ENCODE peak calls at places on chromosomes 5 and 9, in four cellular contexts. S is transverse colon, R is aorta, P is uterus. D is an unnamed sample.

GRCh38 chr9:131677445-131678180 is 62.3 kb downstream of the RAPGEF1 start:
- DNase-seq in S (peak; percentile 50), R (no peak), P (no peak), D (no peak)

GRCh38 chr5:62341783-62342475 is 35.9 kb downstream of the KIF2A start:
- DNase-seq in S (no peak), R (no peak), P (no peak), D (no peak)

GRCh38 chr9:123326030-123326586 is 29.9 kb upstream of the CRB2 start:
- DNase-seq in S (no peak), R (no peak), P (no peak), D (no peak)

GRCh38 chr9:37635808-37636207 is 14.9 kb upstream of the FRMPD1 start:
- DNase-seq in S (no peak), R (no peak), P (no peak), D (no peak)

GRCh38 chr9:61666849-61667371 is 477.1 kb downstream of the SPATA31A7 start:
- DNase-seq in S (peak; percentile 2), R (peak; percentile 55), P (peak; percentile 5), D (no peak)

GRCh38 chr5:94113-94892 is 2.3 kb downstream of the PLEKHG4B start:
- DNase-seq in S (no peak), R (no peak), P (no peak), D (no peak)

GRCh38 chr5:151156732-151157402 is 712 bp downstream of the ANXA6 start:
- DNase-seq in S (no peak), R (no peak), P (no peak), D (no peak)

GRCh38 chr5:158807947-158808346 is 291.8 kb downstream of the EBF1 start:
- DNase-seq in S (no peak), R (no peak), P (no peak), D (no peak)

GRCh38 chr5:36724429-36725332 is 118.3 kb downstream of the SLC1A3 start:
- DNase-seq in S (peak; percentile 64), R (no peak), P (no peak), D (peak; percentile 20)

GRCh38 chr9:73154271-73154670 is 2.6 kb downstream of the ANXA1 start:
- DNase-seq in S (no peak), R (no peak), P (no peak), D (no peak)

GRCh38 chr9:73155968-73156592 is 4.4 kb downstream of the ANXA1 start:
- DNase-seq in S (no peak), R (no peak), P (no peak), D (no peak)

GRCh38 chr9:73155389-73155788 is 3.7 kb downstream of the ANXA1 start:
- DNase-seq in S (no peak), R (no peak), P (no peak), D (no peak)

GRCh38 chr9:73153793-73154227 is 2.1 kb downstream of the ANXA1 start:
- DNase-seq in S (no peak), R (no peak), P (no peak), D (no peak)

DNA sequence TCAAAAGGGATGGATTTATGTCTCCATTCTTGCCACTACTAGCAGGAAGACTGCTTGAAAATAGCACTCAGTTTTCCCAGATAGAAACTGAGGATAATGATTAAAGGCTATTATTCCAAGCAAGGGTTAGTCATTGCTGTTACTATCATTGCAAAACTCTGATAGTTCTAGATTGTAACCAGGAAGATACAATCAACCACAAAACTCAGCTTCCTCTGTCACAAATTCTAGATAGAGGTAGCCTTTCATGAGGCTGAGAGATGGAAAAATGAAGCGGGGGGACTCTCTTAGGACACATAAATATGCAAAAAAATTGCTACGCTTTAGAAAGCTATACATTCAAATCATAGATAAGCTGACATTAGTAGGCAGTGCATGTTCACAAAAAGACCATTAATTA is 3.1 kb downstream of the ANXA1 start:
- DNase-seq in S (no peak), R (no peak), P (no peak), D (no peak)
- H3K4me3 ChIP-seq in S (no peak overlapping the region), R (peak overlapping the region; percentile 48), P (no peak overlapping the region), D (no peak overlapping the region)

DNA sequence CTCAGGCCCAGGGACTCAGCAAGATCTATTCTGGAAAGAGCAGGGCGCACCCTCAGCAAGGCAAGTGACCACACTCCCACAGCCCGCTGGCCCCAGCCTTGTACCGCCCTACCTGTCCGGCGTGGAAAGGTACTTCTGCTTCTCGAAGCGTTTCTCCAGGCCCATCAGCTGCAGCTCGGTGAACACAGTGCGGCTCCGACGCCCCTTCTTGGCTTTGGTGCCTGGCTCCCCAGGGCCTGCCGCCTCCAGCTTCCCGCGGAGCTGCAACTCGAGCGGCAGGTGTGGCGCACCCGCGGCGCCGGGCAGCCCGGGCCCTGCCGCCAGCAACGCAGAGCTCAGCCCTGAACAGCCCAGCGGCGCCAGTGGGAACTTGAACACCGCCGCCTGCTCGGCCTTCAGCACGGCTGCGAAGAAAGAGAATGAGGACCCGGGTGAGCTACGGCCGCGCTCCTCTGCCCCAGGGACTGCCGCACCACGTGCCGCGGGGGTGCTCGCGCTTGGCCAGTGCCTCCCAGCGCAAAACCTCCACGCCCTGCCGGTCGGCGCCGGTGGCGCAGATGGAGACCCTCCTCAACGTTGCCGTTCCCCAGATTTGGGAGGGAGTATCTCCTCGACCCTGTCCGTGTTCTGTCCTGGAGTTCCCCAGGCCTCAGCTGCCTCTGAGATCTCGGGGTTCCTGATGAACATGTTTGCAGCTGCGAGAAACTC is 2.2 kb downstream of the BARX1 start:
- DNase-seq in S (no peak), R (no peak), P (no peak), D (peak; percentile 37)
- H3K4me3 ChIP-seq in S (no peak overlapping the region), R (no peak overlapping the region), P (no peak overlapping the region), D (no peak overlapping the region)

DNA sequence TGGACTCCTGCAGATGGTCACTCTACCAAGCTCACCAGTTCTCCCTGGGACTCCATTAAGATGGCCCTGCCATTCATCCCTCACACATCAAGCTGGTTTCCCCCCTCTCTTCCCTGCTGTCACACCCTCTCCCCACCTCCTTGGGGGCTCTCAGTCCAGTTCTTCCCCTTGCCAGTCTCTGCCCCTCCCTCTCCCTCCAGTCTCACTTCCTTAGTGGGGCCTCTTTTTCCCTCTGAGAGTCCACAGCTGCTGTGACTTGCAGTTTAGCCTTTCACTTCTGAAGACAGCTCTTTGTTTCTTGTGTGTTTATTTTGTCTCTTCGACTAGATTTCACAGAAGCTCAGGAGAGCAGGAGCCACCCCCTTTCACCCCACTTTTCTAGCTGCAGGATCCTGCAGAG is 10.5 kb downstream of the DOCK2 start:
- DNase-seq in S (peak; percentile 23), R (no peak), P (no peak), D (no peak)
- H3K4me3 ChIP-seq in S (no peak overlapping the region), R (no peak overlapping the region), P (no peak overlapping the region), D (no peak overlapping the region)

GRCh38 chr5:102295534-102296228 is 403 bp downstream of the SLCO4C1 start:
- DNase-seq in S (peak; percentile 13), R (peak; percentile 70), P (no peak), D (peak; percentile 55)
- H3K4me3 ChIP-seq in S (peak overlapping the region; percentile 14), R (peak overlapping the region; percentile 42), P (peak overlapping the region; percentile 1), D (peak overlapping the region; percentile 26)

GRCh38 chr9:77563205-77563604 is 84.9 kb downstream of the GNA14 start:
- DNase-seq in S (no peak), R (no peak), P (no peak), D (no peak)

GRCh38 chr9:77556396-77556795 is 91.7 kb downstream of the GNA14 start:
- DNase-seq in S (no peak), R (no peak), P (no peak), D (no peak)

GRCh38 chr9:77561321-77562020 is 86.7 kb downstream of the GNA14 start:
- DNase-seq in S (no peak), R (no peak), P (no peak), D (no peak)

GRCh38 chr9:77562021-77562748 is 85.9 kb downstream of the GNA14 start:
- DNase-seq in S (no peak), R (no peak), P (no peak), D (no peak)
- H3K4me3 ChIP-seq in S (no peak overlapping the region), R (no peak overlapping the region), P (no peak overlapping the region), D (no peak overlapping the region)

GRCh38 chr9:14349141-14349817 is 35.3 kb upstream of the NFIB start:
- DNase-seq in S (no peak), R (no peak), P (no peak), D (no peak)

GRCh38 chr9:14348241-14349140 is 34.5 kb upstream of the NFIB start:
- DNase-seq in S (no peak), R (peak; percentile 74), P (no peak), D (no peak)

GRCh38 chr9:14346301-14346721 is 32.4 kb upstream of the NFIB start:
- DNase-seq in S (no peak), R (no peak), P (no peak), D (peak; percentile 28)

GRCh38 chr9:14346826-14347407 is 33.0 kb upstream of the NFIB start:
- DNase-seq in S (no peak), R (peak; percentile 78), P (no peak), D (no peak)

DNA sequence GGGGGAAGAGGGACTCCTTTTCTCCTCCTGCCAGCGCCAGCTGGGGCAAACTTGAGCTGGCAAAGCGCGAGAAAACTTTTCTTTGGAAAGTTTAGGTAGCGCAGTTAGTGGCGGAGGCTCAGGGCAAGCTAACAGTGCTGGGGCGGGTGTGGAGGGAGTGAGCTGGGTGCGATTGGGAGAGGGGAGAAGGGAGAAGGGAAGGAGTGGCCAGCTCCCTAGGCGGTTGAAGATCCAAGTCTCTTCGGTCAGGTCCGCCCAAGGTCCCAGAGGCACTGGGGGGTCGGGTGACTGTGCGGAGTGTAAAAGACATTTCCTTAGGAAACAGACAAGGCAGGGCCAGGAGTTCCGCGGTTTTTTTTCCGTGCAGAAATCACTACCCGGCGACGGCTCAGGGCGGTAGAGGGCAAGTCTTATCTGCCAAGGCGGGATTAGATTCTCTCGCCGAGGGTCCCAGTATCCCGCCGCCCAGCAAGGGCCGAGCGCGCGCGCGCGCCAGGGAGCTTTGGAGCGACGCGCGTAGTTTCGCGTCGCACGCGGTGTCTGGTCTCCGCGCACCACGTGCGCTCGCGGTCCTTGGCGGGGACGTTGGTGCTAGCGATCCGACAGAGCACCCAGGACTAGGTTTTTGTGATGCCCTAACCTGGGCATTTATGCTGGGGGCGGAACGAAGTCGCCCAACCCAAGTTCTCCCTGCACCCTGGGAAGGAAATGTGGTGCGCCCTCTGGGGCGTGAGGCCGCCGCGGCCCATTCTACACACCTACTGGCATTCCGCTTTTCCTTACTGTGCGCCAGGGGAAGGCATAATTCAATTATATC is 33.7 kb upstream of the NFIB start:
- DNase-seq in S (peak; percentile 28), R (peak; percentile 82), P (peak; percentile 46), D (peak; percentile 63)
- H3K4me3 ChIP-seq in S (peak overlapping the region; percentile 5), R (peak overlapping the region; percentile 87), P (peak overlapping the region; percentile 28), D (peak overlapping the region; percentile 8)

GRCh38 chr9:14440062-14440461 is 126.1 kb upstream of the NFIB start:
- DNase-seq in S (no peak), R (no peak), P (no peak), D (no peak)

GRCh38 chr9:14437336-14438231 is 123.6 kb upstream of the NFIB start:
- DNase-seq in S (no peak), R (no peak), P (peak; percentile 18), D (peak; percentile 23)

GRCh38 chr9:14438232-14438966 is 124.5 kb upstream of the NFIB start:
- DNase-seq in S (no peak), R (no peak), P (no peak), D (no peak)

GRCh38 chr9:14441976-14442651 is 128.2 kb upstream of the NFIB start:
- DNase-seq in S (no peak), R (no peak), P (no peak), D (no peak)

GRCh38 chr9:14439555-14439954 is 125.6 kb upstream of the NFIB start:
- DNase-seq in S (no peak), R (no peak), P (no peak), D (no peak)
- H3K4me3 ChIP-seq in S (no peak overlapping the region), R (no peak overlapping the region), P (no peak overlapping the region), D (no peak overlapping the region)

GRCh38 chr5:111301264-111301663 is 77.1 kb downstream of the CAMK4 start:
- DNase-seq in S (no peak), R (no peak), P (no peak), D (no peak)
- H3K4me3 ChIP-seq in S (no peak overlapping the region), R (no peak overlapping the region), P (no peak overlapping the region), D (no peak overlapping the region)

GRCh38 chr9:19457694-19458009 is 48.8 kb downstream of the ACER2 start:
- DNase-seq in S (no peak), R (no peak), P (no peak), D (no peak)
- H3K4me3 ChIP-seq in S (no peak overlapping the region), R (no peak overlapping the region), P (no peak overlapping the region), D (no peak overlapping the region)

D was measured in body of pancreas.